ENCODE peak calls at places on chromosomes 6 and 20, in nine cellular contexts. V, D, G, H, T, O, L, U and S are unnamed samples.

GRCh38 chr20:56400001-56400640 is 7.7 kb downstream of the CSTF1 start:
- DNase-seq in V (peak; percentile 93), D (peak; percentile 44), G (no peak), H (peak; percentile 61), T (peak; percentile 71), O (peak; percentile 78), L (peak; percentile 58), U (no peak), S (no peak)

GRCh38 chr20:38430679-38431325 is 4.3 kb downstream of the SNHG17 start:
- DNase-seq in V (no peak), D (no peak), G (peak; percentile 59), H (no peak), T (no peak), O (no peak), L (no peak), U (no peak), S (no peak)

GRCh38 chr6:138455746-138456392 is 43.4 kb downstream of the NHSL1 start:
- DNase-seq in V (peak; percentile 46), D (peak; percentile 5), G (no peak), H (peak; percentile 14), T (peak; percentile 97), O (no peak), L (peak; percentile 75), U (no peak), S (no peak)

GRCh38 chr6:117951783-117952182 is 44.7 kb downstream of the SLC35F1 start:
- DNase-seq in V (no peak), D (no peak), G (peak; percentile 70), H (no peak), T (no peak), O (peak; percentile 83), L (no peak), U (no peak), S (no peak)

GRCh38 chr20:34316191-34316814 is 13.1 kb upstream of the AHCY start:
- DNase-seq in V (peak; percentile 53), D (no peak), G (no peak), H (no peak), T (peak; percentile 83), O (no peak), L (peak; percentile 84), U (no peak), S (no peak)

GRCh38 chr6:76702187-76702586 is 629.7 kb upstream of the IMPG1 start:
- DNase-seq in V (peak; percentile 17), D (no peak), G (no peak), H (no peak), T (peak; percentile 48), O (no peak), L (no peak), U (no peak), S (no peak)

GRCh38 chr6:140360651-140361050 is 986.2 kb upstream of the CITED2 start:
- DNase-seq in V (no peak), D (no peak), G (no peak), H (no peak), T (no peak), O (no peak), L (no peak), U (no peak), S (no peak)

GRCh38 chr20:63114006-63114692 is 101.8 kb downstream of the YTHDF1 start:
- DNase-seq in V (no peak), D (no peak), G (peak; percentile 70), H (no peak), T (no peak), O (no peak), L (no peak), U (no peak), S (no peak)

GRCh38 chr6:25038992-25039391 is 103.2 kb upstream of the RIPOR2 start:
- DNase-seq in V (no peak), D (no peak), G (no peak), H (no peak), T (no peak), O (no peak), L (no peak), U (no peak), S (no peak)